ENCODE peak calls at places on chromosomes 4 and X, in four cellular contexts. L, I, Y and X are unnamed samples.

GRCh38 chr4:105022811-105023667 is 123.6 kb upstream of the TET2 start:
- DNase-seq in I (no peak), Y (peak), L (no peak), X (no peak)

GRCh38 chr4:119559044-119559647 is 69.5 kb downstream of the PDE5A start:
- DNase-seq in Y (no peak), L (peak), I (no peak), X (no peak)

GRCh38 chr4:170776983-170777382 is 687.2 kb upstream of the AADAT start:
- DNase-seq in I (no peak), Y (no peak), L (no peak), X (no peak)

GRCh38 chr4:1130318-1131186 is 17.2 kb upstream of the RNF212 start:
- DNase-seq in Y (peak), L (peak), I (peak), X (peak)

GRCh38 chr4:41258783-41259182 is 2.1 kb downstream of the UCHL1 start:
- DNase-seq in L (no peak), I (no peak), Y (no peak), X (no peak)

GRCh38 chr4:20253799-20254409 is 2.2 kb downstream of the SLIT2 start:
- DNase-seq in I (no peak), Y (no peak), L (no peak), X (peak)

GRCh38 chrX:57772637-57773036 is 92.6 kb upstream of the NLRP2B start:
- DNase-seq in Y (no peak), L (no peak), I (no peak), X (no peak)

GRCh38 chr4:167290684-167291083 is 56.4 kb upstream of the SPOCK3 start:
- DNase-seq in I (no peak), L (no peak), Y (no peak), X (no peak)

GRCh38 chr4:70589785-70590184 is 2.3 kb upstream of the AMBN start:
- DNase-seq in I (no peak), L (no peak), Y (no peak), X (no peak)

GRCh38 chr4:159655547-159655946 is 552.7 kb downstream of the RAPGEF2 start:
- DNase-seq in L (no peak), I (no peak), Y (no peak), X (no peak)

GRCh38 chr4:157363366-157363765 is 142.8 kb downstream of the GRIA2 start:
- DNase-seq in Y (no peak), I (no peak), L (no peak), X (no peak)

GRCh38 chr4:71198958-71199357 is 139.9 kb upstream of the SLC4A4 start:
- DNase-seq in I (no peak), Y (no peak), L (peak), X (no peak)

GRCh38 chr4:135256111-135256510 is 1054.5 kb upstream of the PABPC4L start:
- DNase-seq in I (no peak), Y (no peak), L (no peak), X (no peak)

GRCh38 chrX:150688911-150689451 is 4.2 kb upstream of the MTMR1 start:
- DNase-seq in I (no peak), L (peak), Y (no peak), X (no peak)

GRCh38 chrX:30308263-30309138 is 689 bp downstream of the NR0B1 start:
- DNase-seq in Y (peak), I (no peak), L (no peak), X (peak)

GRCh38 chr4:6180841-6181631 is 19.3 kb downstream of the JAKMIP1 start:
- DNase-seq in Y (no peak), I (peak), L (no peak), X (no peak)

GRCh38 chr4:3690576-3691152 is 75.5 kb upstream of the ADRA2C start:
- DNase-seq in I (no peak), Y (no peak), L (no peak), X (no peak)

GRCh38 chr4:163063891-163064290 is 102.8 kb downstream of the NAF1 start:
- DNase-seq in I (no peak), Y (no peak), L (no peak), X (no peak)

GRCh38 chrX:87728024-87728423 is 210.4 kb downstream of the KLHL4 start:
- DNase-seq in Y (no peak), I (no peak), L (peak), X (no peak)

GRCh38 chr4:24473309-24473721 is 111.0 kb downstream of the DHX15 start:
- DNase-seq in I (no peak), Y (peak), L (peak), X (no peak)

GRCh38 chrX:153598541-153599191 is at the start of gene CCNQ:
- DNase-seq in L (peak), Y (peak), I (no peak), X (no peak)

GRCh38 chr4:96315815-96316214 is 475.9 kb downstream of the PDHA2 start:
- DNase-seq in Y (no peak), I (no peak), L (no peak), X (no peak)

GRCh38 chr4:152894673-152895072 is 41.5 kb upstream of the FHDC1 start:
- DNase-seq in Y (no peak), L (no peak), I (no peak), X (no peak)

GRCh38 chrX:10111364-10112148 is 45.2 kb upstream of the CLCN4 start:
- DNase-seq in I (peak), Y (no peak), L (no peak), X (peak)

GRCh38 chr4:7121174-7121573 is 53.3 kb upstream of the GRPEL1 start:
- DNase-seq in Y (no peak), I (no peak), L (no peak), X (no peak)

GRCh38 chr4:56874166-56874565 is 33.5 kb upstream of the REST start:
- DNase-seq in I (no peak), L (no peak), Y (no peak), X (no peak)

GRCh38 chr4:185969657-185970056 is 99.3 kb upstream of the TLR3 start:
- DNase-seq in I (no peak), Y (no peak), L (no peak), X (no peak)

GRCh38 chr4:2591189-2591588 is 54.7 kb downstream of the FAM193A start:
- DNase-seq in I (no peak), L (peak), Y (peak), X (no peak)

GRCh38 chrX:24306430-24306829 is 7.4 kb downstream of the SUPT20HL2 start:
- DNase-seq in I (no peak), Y (peak), L (peak), X (no peak)

GRCh38 chr4:122576261-122577188 is 44.3 kb downstream of the IL21 start:
- DNase-seq in Y (peak), L (peak), I (no peak), X (no peak)

DNA sequence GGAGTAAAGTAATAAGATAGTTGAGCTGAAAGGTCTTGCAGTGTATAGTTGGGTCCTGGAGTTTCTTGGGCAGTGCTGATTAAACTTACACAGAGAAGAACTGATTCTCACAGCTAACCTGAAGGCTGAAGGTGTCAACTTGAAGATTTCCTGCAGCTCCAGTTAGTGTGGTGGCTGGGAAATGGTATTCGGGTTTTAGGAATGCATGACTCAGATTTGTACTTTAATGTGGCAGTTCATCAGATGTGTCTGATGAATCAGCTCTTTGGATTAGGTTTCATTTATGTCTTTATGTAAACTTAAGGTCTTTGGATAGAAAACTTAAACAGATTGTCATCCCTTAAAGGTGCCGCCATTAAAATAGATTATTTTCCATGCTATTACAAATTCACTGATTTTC is 200.0 kb downstream of the IL1RAPL1 start:
- DNase-seq in I (no peak), Y (no peak), L (no peak), X (no peak)
- TF ChIP-seq SPI1 in I (no peak), Y (no peak), L (no peak), X (no peak)

GRCh38 chr4:53371843-53372521 is 5.5 kb upstream of the FIP1L1 start:
- DNase-seq in I (no peak), L (no peak), Y (no peak), X (no peak)
- TF ChIP-seq POLR2AphosphoS5 in I (no peak), L (no peak), Y (no peak), X (no peak)

GRCh38 chrX:110286126-110286525 is 31.8 kb downstream of the AMMECR1 start:
- DNase-seq in Y (no peak), L (no peak), I (no peak), X (no peak)
- TF ChIP-seq SPI1 in Y (no peak), L (no peak), I (no peak), X (no peak)

GRCh38 chr4:91485415-91485814 is 818.4 kb upstream of the GRID2 start:
- DNase-seq in I (no peak), L (no peak), Y (no peak), X (no peak)
- TF ChIP-seq POLR2AphosphoS5 in I (no peak), L (no peak), Y (no peak), X (no peak)

GRCh38 chrX:118755633-118756032 is 28.2 kb downstream of the IL13RA1 start:
- DNase-seq in L (no peak), I (no peak), Y (no peak), X (no peak)
- TF ChIP-seq SPI1 in L (no peak), I (no peak), Y (no peak), X (no peak)

GRCh38 chrX:49208399-49208798 is 8.4 kb upstream of the SYP start:
- DNase-seq in I (no peak), L (no peak), Y (no peak), X (no peak)

GRCh38 chrX:49212209-49212608 is 12.2 kb upstream of the SYP start:
- DNase-seq in I (no peak), Y (no peak), L (no peak), X (no peak)

GRCh38 chrX:49210406-49210805 is 10.4 kb upstream of the SYP start:
- DNase-seq in I (no peak), L (no peak), Y (no peak), X (no peak)

GRCh38 chrX:49211074-49211473 is 11.1 kb upstream of the SYP start:
- DNase-seq in Y (no peak), I (no peak), L (no peak), X (no peak)

DNA sequence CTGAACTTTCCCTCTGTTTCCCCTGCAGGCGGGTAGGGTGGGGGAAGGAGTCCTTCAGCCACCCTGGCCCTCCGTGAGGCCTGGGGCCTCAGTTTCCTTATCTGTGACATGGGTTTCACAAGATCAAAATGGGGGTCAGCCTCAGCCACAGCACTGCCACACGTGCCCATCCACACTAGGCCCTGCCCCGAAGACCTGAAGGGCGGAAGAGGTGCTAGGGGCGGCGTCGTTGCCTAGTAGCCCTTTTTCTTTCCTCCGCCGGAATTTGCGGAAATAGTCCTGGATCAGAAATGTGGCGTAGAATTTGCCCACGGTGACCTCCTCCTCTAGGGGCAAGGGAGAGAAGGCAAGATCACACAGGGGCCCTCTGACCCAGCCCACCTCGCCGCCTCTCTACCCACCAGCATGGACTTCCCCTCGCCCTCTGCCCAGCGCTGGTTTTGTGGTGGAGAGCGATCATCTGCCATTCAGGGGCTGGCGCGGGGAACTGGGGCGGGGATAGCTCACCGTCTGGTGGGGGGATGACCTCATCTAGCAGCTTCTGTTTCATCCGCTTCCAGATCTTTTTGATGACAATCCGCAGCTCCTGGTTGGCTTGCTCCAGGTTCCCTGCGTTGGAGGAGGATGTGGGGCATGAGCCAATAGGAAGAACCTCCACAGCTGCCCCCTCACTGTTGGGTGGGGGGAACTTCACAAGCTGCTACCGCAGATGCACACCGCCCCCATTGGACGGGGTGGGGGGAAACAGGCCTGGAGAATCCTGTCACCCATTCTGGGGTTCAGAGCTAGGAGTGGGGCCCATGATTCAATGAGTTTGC is 9.7 kb upstream of the SYP start:
- DNase-seq in I (no peak), Y (no peak), L (peak), X (no peak)
- TF ChIP-seq POLR2AphosphoS5 in I (no peak), Y (no peak), L (no peak), X (no peak)

DNA sequence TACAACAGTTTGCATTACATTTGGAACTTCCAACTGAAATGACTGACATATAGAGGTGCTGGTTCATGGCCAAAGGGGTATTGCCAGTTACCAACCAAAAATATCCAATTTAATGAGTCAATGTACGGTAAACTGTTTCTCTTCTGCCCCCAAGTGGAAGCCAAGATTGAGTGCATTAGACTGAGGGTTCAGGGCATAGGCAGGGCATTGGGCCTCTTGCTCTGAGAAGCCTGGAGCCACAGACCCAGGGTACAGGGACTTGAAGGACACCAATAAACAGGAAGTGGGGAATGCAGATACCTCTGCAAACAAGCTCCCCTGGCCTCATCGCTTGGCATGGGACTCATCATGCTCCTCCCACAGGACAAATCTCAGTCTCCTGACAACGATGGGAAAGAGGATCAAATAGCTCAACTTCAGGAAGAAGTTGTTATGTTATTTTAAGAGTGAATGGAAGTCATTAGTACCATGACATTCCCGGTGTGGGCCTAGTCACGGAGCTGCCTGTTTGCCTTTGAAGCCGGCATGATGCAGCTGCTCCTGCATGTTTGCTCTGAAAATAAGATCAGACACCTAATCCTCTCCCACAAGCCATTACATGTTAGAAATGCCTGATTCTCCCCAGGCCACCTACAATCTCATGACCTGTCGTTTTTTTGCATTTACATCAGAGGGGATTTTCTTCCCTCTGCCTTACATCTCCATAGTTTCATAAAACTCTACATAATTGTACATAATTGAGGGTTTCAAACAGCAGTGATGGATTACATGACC is 224.2 kb downstream of the RCHY1 start:
- DNase-seq in I (peak), Y (no peak), L (no peak), X (no peak)
- TF ChIP-seq SPI1 in I (no peak), Y (no peak), L (no peak), X (no peak)

GRCh38 chr4:37455301-37456062 is 210.9 kb downstream of the NWD2 start:
- DNase-seq in L (no peak), Y (no peak), I (no peak), X (no peak)

GRCh38 chr4:37453004-37453360 is 208.4 kb downstream of the NWD2 start:
- DNase-seq in Y (peak), L (peak), I (peak), X (peak)

GRCh38 chr4:37451646-37452045 is 207.1 kb downstream of the NWD2 start:
- DNase-seq in Y (no peak), I (no peak), L (no peak), X (no peak)

GRCh38 chr4:37454263-37454800 is 209.8 kb downstream of the NWD2 start:
- DNase-seq in L (no peak), Y (no peak), I (no peak), X (no peak)

DNA sequence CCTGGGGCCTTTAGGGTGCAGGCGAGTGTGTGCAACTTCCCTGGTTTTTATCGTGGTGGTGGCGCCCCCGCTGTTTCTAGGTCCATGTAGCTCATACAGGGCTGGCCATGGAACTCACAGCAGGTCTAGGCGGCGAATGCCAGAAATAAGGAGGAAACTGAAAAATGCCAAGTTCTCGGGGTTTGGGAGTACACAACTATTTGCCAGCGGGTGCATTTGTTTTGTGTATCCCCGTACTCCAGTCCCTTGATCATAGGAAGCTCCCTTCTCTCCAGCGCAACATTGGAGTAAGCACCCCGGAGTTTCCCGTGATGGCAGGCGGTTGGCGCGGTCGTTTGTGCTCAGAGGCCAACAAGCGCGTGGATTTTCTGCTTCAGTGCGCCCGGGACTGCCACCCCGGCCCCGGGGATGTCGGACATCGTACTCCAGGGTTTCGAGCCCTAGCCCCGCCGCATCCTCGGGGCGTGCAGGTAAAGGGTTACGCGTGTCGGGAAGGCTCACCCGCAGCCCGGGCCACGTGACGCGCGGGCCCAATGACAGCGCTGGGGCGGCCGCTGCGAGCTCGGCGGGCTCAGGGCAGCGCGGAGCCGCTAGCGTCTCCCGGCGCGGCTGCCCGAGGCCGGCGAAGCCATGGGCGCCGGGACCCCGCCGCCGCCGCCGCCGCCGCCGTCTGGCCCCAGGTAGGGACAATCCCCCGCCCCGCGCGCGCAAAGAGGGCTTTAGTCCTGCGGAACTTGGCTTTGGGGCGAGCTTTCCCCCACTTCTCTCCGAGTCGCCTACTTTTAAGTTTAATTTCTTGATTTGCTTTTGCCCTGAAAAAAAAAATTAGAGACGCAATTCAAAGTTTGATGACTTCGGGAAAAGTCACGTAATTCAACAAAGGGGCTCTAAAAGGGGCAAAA is 209.1 kb downstream of the NWD2 start:
- DNase-seq in L (peak), Y (peak), I (no peak), X (peak)
- TF ChIP-seq POLR2AphosphoS5 in L (no peak), Y (peak), I (no peak), X (no peak)

GRCh38 chr4:139902328-139903217 is 237.0 kb downstream of the MGST2 start:
- DNase-seq in Y (no peak), I (no peak), L (no peak), X (no peak)
- TF ChIP-seq SPI1 in Y (no peak), I (no peak), L (no peak), X (no peak)